ENCODE peak calls at places on chromosomes 11 and 22, in six cellular contexts. One of them, this sample, is unnamed.

GRCh38 chr22:26276530-26277200 is 107.4 kb downstream of the SEZ6L start:
- DNase-seq in keratinocyte: no peak
- DNase-seq in NCI-H1092: no peak
- DNase-seq in stimulated activated CD8-positive, alpha-beta memory T cell treated with anti-CD3 and anti-CD28 coated beads, Interleukin-15, amount 100 ng/mL, for 48 hours: no peak
- DNase-seq in amniotic epithelial cell: no peak
- DNase-seq in lower leg skin: no peak
- DNase-seq in this sample: no peak

GRCh38 chr11:46203746-46204145 is 73.7 kb upstream of the CREB3L1 start:
- DNase-seq in keratinocyte: no peak
- DNase-seq in amniotic epithelial cell: no peak
- DNase-seq in NCI-H1092: no peak
- DNase-seq in stimulated activated CD8-positive, alpha-beta memory T cell treated with anti-CD3 and anti-CD28 coated beads, Interleukin-15, amount 100 ng/mL, for 48 hours: no peak
- DNase-seq in lower leg skin: no peak
- DNase-seq in this sample: no peak

GRCh38 chr22:50416996-50417395 is 57.8 kb downstream of the SBF1 start:
- DNase-seq in keratinocyte: no peak
- DNase-seq in amniotic epithelial cell: no peak
- DNase-seq in lower leg skin: no peak
- DNase-seq in stimulated activated CD8-positive, alpha-beta memory T cell treated with anti-CD3 and anti-CD28 coated beads, Interleukin-15, amount 100 ng/mL, for 48 hours: no peak
- DNase-seq in NCI-H1092: no peak
- DNase-seq in this sample: no peak

GRCh38 chr11:65879622-65880021 is at the start of gene CTSW:
- DNase-seq in NCI-H1092: no peak
- DNase-seq in amniotic epithelial cell: no peak
- DNase-seq in lower leg skin: no peak
- DNase-seq in stimulated activated CD8-positive, alpha-beta memory T cell treated with anti-CD3 and anti-CD28 coated beads, Interleukin-15, amount 100 ng/mL, for 48 hours: no peak
- DNase-seq in keratinocyte: no peak
- DNase-seq in this sample: no peak

GRCh38 chr11:27902981-27903624 is 202.8 kb upstream of the BDNF start:
- DNase-seq in keratinocyte: peak; percentile 23
- DNase-seq in NCI-H1092: no peak
- DNase-seq in lower leg skin: no peak
- DNase-seq in amniotic epithelial cell: peak; percentile 65
- DNase-seq in stimulated activated CD8-positive, alpha-beta memory T cell treated with anti-CD3 and anti-CD28 coated beads, Interleukin-15, amount 100 ng/mL, for 48 hours: no peak
- DNase-seq in this sample: peak; percentile 74

GRCh38 chr11:14655435-14655834 is 11.8 kb downstream of the PDE3B start:
- DNase-seq in amniotic epithelial cell: no peak
- DNase-seq in lower leg skin: no peak
- DNase-seq in keratinocyte: no peak
- DNase-seq in NCI-H1092: no peak
- DNase-seq in stimulated activated CD8-positive, alpha-beta memory T cell treated with anti-CD3 and anti-CD28 coated beads, Interleukin-15, amount 100 ng/mL, for 48 hours: no peak
- DNase-seq in this sample: no peak

GRCh38 chr22:35703861-35704584 is 13.6 kb upstream of the APOL5 start:
- DNase-seq in stimulated activated CD8-positive, alpha-beta memory T cell treated with anti-CD3 and anti-CD28 coated beads, Interleukin-15, amount 100 ng/mL, for 48 hours: no peak
- DNase-seq in NCI-H1092: no peak
- DNase-seq in lower leg skin: no peak
- DNase-seq in keratinocyte: no peak
- DNase-seq in amniotic epithelial cell: peak; percentile 51
- DNase-seq in this sample: no peak

GRCh38 chr22:23243006-23243573 is 62.8 kb downstream of the BCR start:
- DNase-seq in keratinocyte: no peak
- DNase-seq in lower leg skin: no peak
- DNase-seq in stimulated activated CD8-positive, alpha-beta memory T cell treated with anti-CD3 and anti-CD28 coated beads, Interleukin-15, amount 100 ng/mL, for 48 hours: peak; percentile 69
- DNase-seq in amniotic epithelial cell: no peak
- DNase-seq in NCI-H1092: no peak
- DNase-seq in this sample: no peak

GRCh38 chr11:128494418-128495332 is 92.7 kb downstream of the ETS1 start:
- DNase-seq in lower leg skin: no peak
- DNase-seq in NCI-H1092: no peak
- DNase-seq in keratinocyte: no peak
- DNase-seq in amniotic epithelial cell: no peak
- DNase-seq in stimulated activated CD8-positive, alpha-beta memory T cell treated with anti-CD3 and anti-CD28 coated beads, Interleukin-15, amount 100 ng/mL, for 48 hours: no peak
- DNase-seq in this sample: no peak

GRCh38 chr11:19763315-19763714 is 50.7 kb downstream of the NAV2 start:
- DNase-seq in keratinocyte: no peak
- DNase-seq in NCI-H1092: no peak
- DNase-seq in lower leg skin: no peak
- DNase-seq in stimulated activated CD8-positive, alpha-beta memory T cell treated with anti-CD3 and anti-CD28 coated beads, Interleukin-15, amount 100 ng/mL, for 48 hours: no peak
- DNase-seq in amniotic epithelial cell: no peak
- DNase-seq in this sample: no peak

GRCh38 chr11:57514538-57515331 is 767 bp downstream of the SLC43A1 start:
- DNase-seq in lower leg skin: no peak
- DNase-seq in stimulated activated CD8-positive, alpha-beta memory T cell treated with anti-CD3 and anti-CD28 coated beads, Interleukin-15, amount 100 ng/mL, for 48 hours: peak; percentile 15
- DNase-seq in NCI-H1092: peak; percentile 45
- DNase-seq in amniotic epithelial cell: peak; percentile 9
- DNase-seq in keratinocyte: no peak
- DNase-seq in this sample: no peak

GRCh38 chr11:64353761-64354506 is 5.0 kb upstream of the RPS6KA4 start:
- DNase-seq in lower leg skin: no peak
- DNase-seq in keratinocyte: no peak
- DNase-seq in stimulated activated CD8-positive, alpha-beta memory T cell treated with anti-CD3 and anti-CD28 coated beads, Interleukin-15, amount 100 ng/mL, for 48 hours: no peak
- DNase-seq in amniotic epithelial cell: no peak
- DNase-seq in NCI-H1092: no peak
- DNase-seq in this sample: no peak

GRCh38 chr11:12376259-12376971 is 956 bp upstream of the PARVA start:
- DNase-seq in amniotic epithelial cell: peak; percentile 91
- DNase-seq in keratinocyte: no peak
- DNase-seq in NCI-H1092: no peak
- DNase-seq in stimulated activated CD8-positive, alpha-beta memory T cell treated with anti-CD3 and anti-CD28 coated beads, Interleukin-15, amount 100 ng/mL, for 48 hours: no peak
- DNase-seq in lower leg skin: peak; percentile 74
- DNase-seq in this sample: no peak

GRCh38 chr11:102561636-102562035 is 31.1 kb upstream of the MMP7 start:
- DNase-seq in amniotic epithelial cell: no peak
- DNase-seq in lower leg skin: no peak
- DNase-seq in keratinocyte: no peak
- DNase-seq in NCI-H1092: no peak
- DNase-seq in stimulated activated CD8-positive, alpha-beta memory T cell treated with anti-CD3 and anti-CD28 coated beads, Interleukin-15, amount 100 ng/mL, for 48 hours: no peak
- DNase-seq in this sample: no peak

GRCh38 chr11:429391-429790 is 12.4 kb downstream of the ANO9 start:
- DNase-seq in NCI-H1092: no peak
- DNase-seq in lower leg skin: no peak
- DNase-seq in stimulated activated CD8-positive, alpha-beta memory T cell treated with anti-CD3 and anti-CD28 coated beads, Interleukin-15, amount 100 ng/mL, for 48 hours: no peak
- DNase-seq in amniotic epithelial cell: no peak
- DNase-seq in keratinocyte: no peak
- DNase-seq in this sample: no peak

GRCh38 chr11:73428227-73428626 is 52.0 kb downstream of the RELT start:
- DNase-seq in amniotic epithelial cell: no peak
- DNase-seq in stimulated activated CD8-positive, alpha-beta memory T cell treated with anti-CD3 and anti-CD28 coated beads, Interleukin-15, amount 100 ng/mL, for 48 hours: no peak
- DNase-seq in keratinocyte: no peak
- DNase-seq in NCI-H1092: no peak
- DNase-seq in lower leg skin: no peak
- DNase-seq in this sample: no peak

GRCh38 chr11:134818531-134818930 is 406.5 kb upstream of the B3GAT1 start:
- DNase-seq in amniotic epithelial cell: no peak
- DNase-seq in keratinocyte: peak; percentile 9
- DNase-seq in NCI-H1092: no peak
- DNase-seq in stimulated activated CD8-positive, alpha-beta memory T cell treated with anti-CD3 and anti-CD28 coated beads, Interleukin-15, amount 100 ng/mL, for 48 hours: no peak
- DNase-seq in lower leg skin: no peak
- DNase-seq in this sample: no peak

GRCh38 chr22:38415561-38416321 is 39.3 kb downstream of the KCNJ4 start:
- DNase-seq in stimulated activated CD8-positive, alpha-beta memory T cell treated with anti-CD3 and anti-CD28 coated beads, Interleukin-15, amount 100 ng/mL, for 48 hours: no peak
- DNase-seq in keratinocyte: no peak
- DNase-seq in amniotic epithelial cell: no peak
- DNase-seq in lower leg skin: no peak
- DNase-seq in NCI-H1092: no peak
- DNase-seq in this sample: no peak

GRCh38 chr11:123302751-123303195 is 107.7 kb upstream of the CLMP start:
- DNase-seq in NCI-H1092: no peak
- DNase-seq in amniotic epithelial cell: peak; percentile 30
- DNase-seq in lower leg skin: no peak
- DNase-seq in stimulated activated CD8-positive, alpha-beta memory T cell treated with anti-CD3 and anti-CD28 coated beads, Interleukin-15, amount 100 ng/mL, for 48 hours: peak; percentile 10
- DNase-seq in keratinocyte: no peak
- DNase-seq in this sample: no peak

GRCh38 chr11:36162909-36163434 is 126.3 kb downstream of the COMMD9 start:
- DNase-seq in amniotic epithelial cell: peak; percentile 53
- DNase-seq in NCI-H1092: peak; percentile 56
- DNase-seq in keratinocyte: no peak
- DNase-seq in stimulated activated CD8-positive, alpha-beta memory T cell treated with anti-CD3 and anti-CD28 coated beads, Interleukin-15, amount 100 ng/mL, for 48 hours: no peak
- DNase-seq in lower leg skin: no peak
- DNase-seq in this sample: no peak

GRCh38 chr11:34921156-34921555 is 4.7 kb downstream of the PDHX start:
- DNase-seq in lower leg skin: no peak
- DNase-seq in NCI-H1092: no peak
- DNase-seq in keratinocyte: no peak
- DNase-seq in amniotic epithelial cell: no peak
- DNase-seq in stimulated activated CD8-positive, alpha-beta memory T cell treated with anti-CD3 and anti-CD28 coated beads, Interleukin-15, amount 100 ng/mL, for 48 hours: no peak
- DNase-seq in this sample: no peak

GRCh38 chr11:119015054-119015611 is 3.0 kb downstream of the RPS25 start:
- DNase-seq in stimulated activated CD8-positive, alpha-beta memory T cell treated with anti-CD3 and anti-CD28 coated beads, Interleukin-15, amount 100 ng/mL, for 48 hours: no peak
- DNase-seq in NCI-H1092: no peak
- DNase-seq in lower leg skin: no peak
- DNase-seq in amniotic epithelial cell: no peak
- DNase-seq in keratinocyte: no peak
- DNase-seq in this sample: no peak

GRCh38 chr11:6356503-6356902 is 33.8 kb upstream of the SMPD1 start:
- DNase-seq in keratinocyte: no peak
- DNase-seq in NCI-H1092: no peak
- DNase-seq in stimulated activated CD8-positive, alpha-beta memory T cell treated with anti-CD3 and anti-CD28 coated beads, Interleukin-15, amount 100 ng/mL, for 48 hours: no peak
- DNase-seq in lower leg skin: no peak
- DNase-seq in amniotic epithelial cell: no peak
- DNase-seq in this sample: no peak

GRCh38 chr22:49097171-49097925 is 730.3 kb downstream of the BRD1 start:
- DNase-seq in keratinocyte: no peak
- DNase-seq in stimulated activated CD8-positive, alpha-beta memory T cell treated with anti-CD3 and anti-CD28 coated beads, Interleukin-15, amount 100 ng/mL, for 48 hours: no peak
- DNase-seq in amniotic epithelial cell: no peak
- DNase-seq in lower leg skin: no peak
- DNase-seq in NCI-H1092: no peak
- DNase-seq in this sample: no peak

GRCh38 chr22:29348956-29349355 is 33.5 kb upstream of the RASL10A start:
- DNase-seq in amniotic epithelial cell: no peak
- DNase-seq in NCI-H1092: no peak
- DNase-seq in stimulated activated CD8-positive, alpha-beta memory T cell treated with anti-CD3 and anti-CD28 coated beads, Interleukin-15, amount 100 ng/mL, for 48 hours: no peak
- DNase-seq in keratinocyte: no peak
- DNase-seq in lower leg skin: no peak
- DNase-seq in this sample: no peak

GRCh38 chr11:19651654-19652053 is 61.0 kb upstream of the NAV2 start:
- DNase-seq in lower leg skin: no peak
- DNase-seq in NCI-H1092: no peak
- DNase-seq in keratinocyte: no peak
- DNase-seq in amniotic epithelial cell: no peak
- DNase-seq in stimulated activated CD8-positive, alpha-beta memory T cell treated with anti-CD3 and anti-CD28 coated beads, Interleukin-15, amount 100 ng/mL, for 48 hours: no peak
- DNase-seq in this sample: no peak

GRCh38 chr22:40694409-40694808 is 15.1 kb downstream of the MCHR1 start:
- DNase-seq in amniotic epithelial cell: no peak
- DNase-seq in NCI-H1092: no peak
- DNase-seq in stimulated activated CD8-positive, alpha-beta memory T cell treated with anti-CD3 and anti-CD28 coated beads, Interleukin-15, amount 100 ng/mL, for 48 hours: no peak
- DNase-seq in keratinocyte: no peak
- DNase-seq in lower leg skin: no peak
- DNase-seq in this sample: no peak

GRCh38 chr11:8288824-8289223 is 25.1 kb upstream of the LMO1 start:
- DNase-seq in NCI-H1092: no peak
- DNase-seq in keratinocyte: no peak
- DNase-seq in stimulated activated CD8-positive, alpha-beta memory T cell treated with anti-CD3 and anti-CD28 coated beads, Interleukin-15, amount 100 ng/mL, for 48 hours: no peak
- DNase-seq in lower leg skin: peak; percentile 9
- DNase-seq in amniotic epithelial cell: no peak
- DNase-seq in this sample: no peak

GRCh38 chr11:93541884-93542752 is 1.1 kb downstream of the SMCO4 start:
- DNase-seq in lower leg skin: no peak
- DNase-seq in keratinocyte: no peak
- DNase-seq in stimulated activated CD8-positive, alpha-beta memory T cell treated with anti-CD3 and anti-CD28 coated beads, Interleukin-15, amount 100 ng/mL, for 48 hours: no peak
- DNase-seq in NCI-H1092: peak; percentile 42
- DNase-seq in amniotic epithelial cell: peak; percentile 62
- DNase-seq in this sample: peak; percentile 1

GRCh38 chr11:120564573-120565301 is 53.2 kb downstream of the GRIK4 start:
- DNase-seq in amniotic epithelial cell: peak; percentile 11
- DNase-seq in keratinocyte: no peak
- DNase-seq in stimulated activated CD8-positive, alpha-beta memory T cell treated with anti-CD3 and anti-CD28 coated beads, Interleukin-15, amount 100 ng/mL, for 48 hours: peak; percentile 25
- DNase-seq in NCI-H1092: peak; percentile 54
- DNase-seq in lower leg skin: no peak
- DNase-seq in this sample: no peak

This sample was measured in NCI-H226.